ENCODE peak calls at places on chromosomes 1 and 21, in six cellular contexts. W is sigmoid colon, M is vagina, U is lower leg skin, V is adrenal gland, R is GM12891. A is an unnamed sample.

GRCh38 chr1:81478217-81478616 is 322.5 kb upstream of the ADGRL2 start:
- DNase-seq in W (no peak), M (no peak), U (no peak), V (no peak), R (no peak), A (no peak)

GRCh38 chr1:119159096-119159495 is 18.6 kb upstream of the WARS2 start:
- DNase-seq in W (no peak), M (no peak), U (no peak), V (no peak), R (no peak), A (no peak)

GRCh38 chr1:150925080-150925479 is 1.1 kb upstream of the SETDB1 start:
- DNase-seq in W (no peak), M (no peak), U (no peak), V (peak), R (no peak), A (no peak)

GRCh38 chr1:27785763-27786162 is 12.7 kb downstream of the STX12 start:
- DNase-seq in W (no peak), M (no peak), U (no peak), V (no peak), R (no peak), A (peak)

GRCh38 chr1:178690496-178690895 is 34.5 kb upstream of the RALGPS2 start:
- DNase-seq in W (no peak), M (no peak), U (no peak), V (no peak), R (no peak), A (no peak)

GRCh38 chr1:27522860-27523665 is 33.1 kb upstream of the WASF2 start:
- DNase-seq in W (no peak), M (peak), U (no peak), V (no peak), R (no peak), A (no peak)

GRCh38 chr1:247118946-247119446 is 14.8 kb upstream of the ZNF669 start:
- DNase-seq in W (no peak), M (no peak), U (no peak), V (no peak), R (no peak), A (no peak)

GRCh38 chr1:8443558-8444194 is 125.8 kb downstream of the SLC45A1 start:
- DNase-seq in W (no peak), M (no peak), U (no peak), V (no peak), R (no peak), A (no peak)

GRCh38 chr1:213649373-213649772 is 338.4 kb upstream of the PROX1 start:
- DNase-seq in W (no peak), M (no peak), U (no peak), V (no peak), R (no peak), A (no peak)

GRCh38 chr1:19208710-19209438 is 1.2 kb downstream of the UBR4 start:
- DNase-seq in W (no peak), M (no peak), U (no peak), V (no peak), R (no peak), A (no peak)

GRCh38 chr1:80053613-80054012 is 1047.1 kb upstream of the ADGRL4 start:
- DNase-seq in W (peak), M (no peak), U (no peak), V (no peak), R (no peak), A (no peak)

GRCh38 chr1:99766378-99766800 is at the start of gene FRRS1:
- DNase-seq in W (no peak), M (peak), U (peak), V (peak), R (peak), A (peak)

GRCh38 chr1:213082778-213083445 is 31.9 kb downstream of the RPS6KC1 start:
- DNase-seq in W (no peak), M (no peak), U (no peak), V (no peak), R (no peak), A (no peak)

GRCh38 chr1:184622136-184622823 is 132.4 kb downstream of the EDEM3 start:
- DNase-seq in W (peak), M (peak), U (peak), V (peak), R (no peak), A (peak)

GRCh38 chr1:154327466-154328317 is 2.4 kb downstream of the ATP8B2 start:
- DNase-seq in W (no peak), M (no peak), U (no peak), V (no peak), R (no peak), A (no peak)

GRCh38 chr1:154325583-154326545 is 539 bp downstream of the ATP8B2 start:
- DNase-seq in W (peak), M (no peak), U (peak), V (peak), R (no peak), A (peak)

GRCh38 chr1:154324669-154325582 is at the start of gene ATP8B2:
- DNase-seq in W (peak), M (no peak), U (peak), V (peak), R (peak), A (peak)

GRCh38 chr1:154328318-154329151 is 3.2 kb downstream of the ATP8B2 start:
- DNase-seq in W (peak), M (no peak), U (no peak), V (peak), R (peak), A (peak)

GRCh38 chr1:154326546-154327465 is 1.5 kb downstream of the ATP8B2 start:
- DNase-seq in W (peak), M (peak), U (peak), V (no peak), R (no peak), A (peak)
- TF ChIP-seq POLR2A in W (no peak), M (peak), U (no peak), V (no peak), R (no peak), A (no peak)

GRCh38 chr21:34074283-34075098 is 1.1 kb downstream of the MRPS6 start:
- DNase-seq in W (no peak), M (no peak), U (no peak), V (no peak), R (no peak), A (no peak)

GRCh38 chr21:34072145-34073031 is 990 bp upstream of the MRPS6 start:
- DNase-seq in W (peak), M (no peak), U (no peak), V (peak), R (no peak), A (no peak)

GRCh38 chr21:34073749-34074282 is 438 bp downstream of the MRPS6 start:
- DNase-seq in W (peak), M (no peak), U (no peak), V (peak), R (peak), A (peak)

GRCh38 chr21:34071683-34072082 is 1.7 kb upstream of the MRPS6 start:
- DNase-seq in W (no peak), M (no peak), U (no peak), V (no peak), R (no peak), A (no peak)

DNA sequence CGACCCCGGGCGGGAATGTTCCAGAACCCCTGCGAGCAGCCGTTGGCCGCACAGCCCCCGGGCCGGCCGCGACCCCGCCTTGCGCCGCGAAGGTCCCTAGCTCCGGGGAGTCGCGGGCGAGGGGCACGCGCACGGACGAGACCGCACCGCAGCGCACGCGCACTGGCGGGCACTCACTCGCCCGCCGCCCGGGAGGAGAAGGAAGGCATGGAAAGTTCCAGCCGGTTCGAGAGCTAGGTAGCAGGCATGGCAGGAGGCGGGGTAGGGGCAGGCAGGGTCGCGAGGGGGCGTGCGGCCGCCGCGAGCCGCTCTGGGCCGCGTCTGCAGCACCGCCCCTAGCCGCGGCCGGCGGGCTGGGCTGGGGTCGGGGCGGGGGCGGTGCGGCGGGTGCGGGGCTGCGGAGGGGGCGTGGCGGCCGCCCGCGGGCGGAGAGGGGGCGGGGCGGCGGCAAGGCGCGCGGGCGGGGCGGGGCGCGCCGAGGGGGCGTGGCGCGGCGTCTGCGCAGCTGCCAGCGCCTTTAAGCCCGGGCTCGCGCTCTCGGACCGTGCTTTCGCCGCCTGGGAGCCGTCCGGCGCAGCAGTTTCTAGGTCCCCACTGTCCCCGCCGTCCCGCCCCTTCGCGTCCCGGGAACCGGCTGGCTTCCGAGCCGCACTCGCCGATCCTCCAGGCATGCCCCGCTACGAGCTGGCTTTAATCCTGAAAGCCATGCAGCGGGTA is at the start of the genes MRPS6 and SLC5A3:
- DNase-seq in W (peak), M (no peak), U (peak), V (peak), R (peak), A (peak)
- TF ChIP-seq POLR2A in W (peak), M (peak), U (peak), V (peak), R (peak), A (peak)

GRCh38 chr1:236064674-236065508 is at the start of gene NID1:
- DNase-seq in W (peak), M (peak), U (peak), V (peak), R (peak), A (peak)
- TF ChIP-seq POLR2A in W (peak), M (peak), U (peak), V (peak), R (no peak), A (peak)

GRCh38 chr1:165938844-165939243 is 111.4 kb downstream of the UCK2 start:
- DNase-seq in W (no peak), M (no peak), U (no peak), V (no peak), R (no peak), A (no peak)

GRCh38 chr1:165942062-165942461 is 114.6 kb downstream of the UCK2 start:
- DNase-seq in W (no peak), M (peak), U (no peak), V (no peak), R (no peak), A (no peak)

GRCh38 chr1:165945911-165946310 is 118.5 kb downstream of the UCK2 start:
- DNase-seq in W (no peak), M (peak), U (no peak), V (no peak), R (no peak), A (no peak)

GRCh38 chr1:165943198-165943597 is 115.8 kb downstream of the UCK2 start:
- DNase-seq in W (no peak), M (peak), U (no peak), V (no peak), R (peak), A (no peak)

GRCh38 chr1:165941531-165941930 is 114.1 kb downstream of the UCK2 start:
- DNase-seq in W (no peak), M (peak), U (no peak), V (no peak), R (no peak), A (no peak)
- TF ChIP-seq POLR2A in W (no peak), M (no peak), U (no peak), V (no peak), R (no peak), A (no peak)

GRCh38 chr1:117613969-117614865 is 8.4 kb downstream of the TENT5C start:
- DNase-seq in W (no peak), M (no peak), U (no peak), V (no peak), R (no peak), A (no peak)

GRCh38 chr1:117611894-117612481 is 6.1 kb downstream of the TENT5C start:
- DNase-seq in W (no peak), M (no peak), U (no peak), V (no peak), R (no peak), A (no peak)

GRCh38 chr1:117613249-117613968 is 7.6 kb downstream of the TENT5C start:
- DNase-seq in W (no peak), M (no peak), U (no peak), V (no peak), R (no peak), A (no peak)

GRCh38 chr1:117611121-117611601 is 5.3 kb downstream of the TENT5C start:
- DNase-seq in W (no peak), M (no peak), U (no peak), V (no peak), R (no peak), A (no peak)

GRCh38 chr1:117612517-117613248 is 6.8 kb downstream of the TENT5C start:
- DNase-seq in W (no peak), M (no peak), U (no peak), V (no peak), R (no peak), A (no peak)
- TF ChIP-seq POLR2A in W (no peak), M (no peak), U (no peak), V (peak), R (no peak), A (no peak)

DNA sequence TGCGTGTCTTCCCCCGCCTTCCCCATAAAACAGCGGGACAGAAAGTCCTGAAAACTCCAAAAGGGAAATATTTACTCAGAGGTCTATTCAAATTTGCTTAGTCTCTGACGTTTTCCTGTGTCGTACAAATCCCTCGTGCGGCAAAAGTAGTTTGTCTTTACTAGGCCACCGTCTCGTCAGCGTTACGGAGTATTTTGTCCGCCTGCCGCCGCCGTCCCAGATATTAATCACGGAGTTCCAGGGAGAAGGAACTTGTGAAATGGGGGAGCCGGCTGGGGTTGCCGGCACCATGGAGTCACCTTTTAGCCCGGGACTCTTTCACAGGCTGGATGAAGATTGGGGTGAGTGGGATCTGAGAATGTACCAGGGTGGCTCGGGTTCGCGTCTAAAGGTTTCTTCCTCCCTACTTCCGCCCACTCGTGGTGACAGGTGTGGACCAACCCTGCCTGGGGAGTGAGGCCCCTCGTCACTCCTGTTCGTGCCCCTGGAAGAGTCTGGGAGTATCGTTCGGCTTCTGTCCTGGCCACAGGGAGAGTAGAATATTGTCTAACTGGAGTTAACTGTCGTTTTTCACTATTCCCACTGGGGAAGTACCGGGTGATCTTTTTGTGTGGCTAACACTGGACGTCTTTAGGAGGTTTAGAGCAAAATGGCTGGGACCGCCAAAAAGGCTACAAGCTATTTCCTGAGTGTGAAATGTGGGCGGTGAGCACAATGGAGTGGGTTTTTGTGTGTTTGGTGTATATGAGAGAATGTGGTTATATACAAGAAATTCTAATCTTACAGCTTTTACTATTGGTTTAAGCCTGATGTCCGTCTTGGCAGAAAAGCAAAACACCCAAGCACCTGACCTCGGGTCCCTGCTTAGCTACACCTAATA is at the start of gene ATF6:
- DNase-seq in W (peak), M (peak), U (peak), V (peak), R (peak), A (peak)
- TF ChIP-seq POLR2A in W (peak), M (peak), U (peak), V (peak), R (peak), A (peak)

GRCh38 chr1:216731562-216731961 is 8.3 kb upstream of the ESRRG start:
- DNase-seq in W (no peak), M (no peak), U (no peak), V (no peak), R (no peak), A (no peak)

GRCh38 chr1:216726435-216726834 is 3.2 kb upstream of the ESRRG start:
- DNase-seq in W (no peak), M (no peak), U (no peak), V (no peak), R (no peak), A (no peak)

GRCh38 chr1:216732121-216732520 is 8.9 kb upstream of the ESRRG start:
- DNase-seq in W (no peak), M (no peak), U (no peak), V (no peak), R (no peak), A (no peak)
- TF ChIP-seq POLR2A in W (no peak), M (no peak), U (no peak), V (no peak), R (no peak), A (no peak)

A was measured in H54.